ENCODE peak calls at places on chromosomes 11 and 22, in eight cellular contexts. Y, D, H, L, S, P, U and N are unnamed samples.

GRCh38 chr11:19728436-19728835 is 15.8 kb downstream of the NAV2 start:
- DNase-seq in Y (peak; percentile 50), D (no peak), H (no peak), L (no peak), S (no peak), P (no peak), U (peak; percentile 28), N (peak; percentile 56)

GRCh38 chr11:68966894-68967780 is 13.6 kb downstream of the MRGPRD start:
- DNase-seq in Y (no peak), D (no peak), H (no peak), L (no peak), S (no peak), P (no peak), U (no peak), N (no peak)

GRCh38 chr11:67610302-67610868 is 3.6 kb downstream of the NDUFV1 start:
- DNase-seq in Y (no peak), D (no peak), H (no peak), L (no peak), S (no peak), P (no peak), U (no peak), N (no peak)

GRCh38 chr11:81159900-81160299 is 1573.8 kb downstream of the FAM181B start:
- DNase-seq in Y (no peak), D (no peak), H (no peak), L (no peak), S (no peak), P (no peak), U (no peak), N (no peak)

GRCh38 chr11:77658213-77659013 is 20.8 kb upstream of the CLNS1A start:
- DNase-seq in Y (no peak), D (no peak), H (no peak), L (no peak), S (no peak), P (no peak), U (peak; percentile 30), N (no peak)

GRCh38 chr22:50674127-50674493 is 1.5 kb downstream of the SHANK3 start:
- DNase-seq in Y (no peak), D (no peak), H (no peak), L (no peak), S (no peak), P (no peak), U (no peak), N (no peak)

GRCh38 chr22:29311468-29312217 is 3.9 kb downstream of the RASL10A start:
- DNase-seq in Y (no peak), D (peak; percentile 44), H (no peak), L (no peak), S (no peak), P (no peak), U (no peak), N (no peak)

GRCh38 chr11:3747704-3748103 is 49.6 kb downstream of the NUP98 start:
- DNase-seq in Y (peak; percentile 52), D (no peak), H (no peak), L (no peak), S (no peak), P (no peak), U (peak; percentile 60), N (peak; percentile 38)

GRCh38 chr22:35102663-35103062 is 36.7 kb downstream of the ISX start:
- DNase-seq in Y (no peak), D (no peak), H (no peak), L (no peak), S (no peak), P (no peak), U (no peak), N (no peak)

GRCh38 chr11:45058344-45058743 is 88.1 kb upstream of the PRDM11 start:
- DNase-seq in Y (no peak), D (no peak), H (no peak), L (no peak), S (no peak), P (no peak), U (no peak), N (no peak)

GRCh38 chr11:66846671-66847091 is 3.4 kb downstream of the RCE1 start:
- DNase-seq in Y (no peak), D (peak; percentile 61), H (no peak), L (no peak), S (no peak), P (no peak), U (no peak), N (no peak)

GRCh38 chr11:69425895-69426544 is 55.4 kb upstream of the LINC01488 start:
- DNase-seq in Y (no peak), D (no peak), H (no peak), L (no peak), S (no peak), P (peak; percentile 26), U (no peak), N (no peak)

GRCh38 chr22:40183029-40183581 is 5.4 kb downstream of the TNRC6B start:
- DNase-seq in Y (no peak), D (no peak), H (no peak), L (no peak), S (no peak), P (no peak), U (peak; percentile 86), N (peak; percentile 74)

GRCh38 chr11:68139395-68139794 is 18.2 kb upstream of the CHKA start:
- DNase-seq in Y (no peak), D (no peak), H (no peak), L (no peak), S (no peak), P (no peak), U (no peak), N (no peak)

GRCh38 chr11:66421492-66422205 is 814 bp downstream of the NPAS4 start:
- DNase-seq in Y (peak; percentile 77), D (peak; percentile 100), H (peak; percentile 83), L (peak; percentile 86), S (peak; percentile 83), P (peak; percentile 68), U (peak; percentile 71), N (peak; percentile 73)

GRCh38 chr11:131538322-131538721 is 167.9 kb downstream of the NTM start:
- DNase-seq in Y (no peak), D (no peak), H (no peak), L (no peak), S (no peak), P (no peak), U (no peak), N (no peak)

GRCh38 chr11:86245369-86246292 is 1.1 kb downstream of the EED start:
- DNase-seq in Y (no peak), D (no peak), H (no peak), L (peak; percentile 15), S (peak; percentile 20), P (peak; percentile 29), U (no peak), N (no peak)

GRCh38 chr11:48307760-48308386 is 1.9 kb downstream of the OR4S1 start:
- DNase-seq in Y (peak; percentile 4), D (peak; percentile 9), H (peak; percentile 39), L (peak; percentile 50), S (peak; percentile 58), P (peak; percentile 19), U (peak; percentile 50), N (peak; percentile 21)

GRCh38 chr22:33569547-33569946 is 350.7 kb downstream of the LARGE1 start:
- DNase-seq in Y (no peak), D (no peak), H (no peak), L (no peak), S (no peak), P (no peak), U (no peak), N (no peak)

GRCh38 chr11:70066628-70067027 is 11.5 kb upstream of the ANO1 start:
- DNase-seq in Y (no peak), D (no peak), H (no peak), L (no peak), S (no peak), P (no peak), U (no peak), N (no peak)

GRCh38 chr11:70455354-70455753 is 57.0 kb downstream of the CTTN start:
- DNase-seq in Y (no peak), D (no peak), H (no peak), L (no peak), S (no peak), P (no peak), U (no peak), N (no peak)

GRCh38 chr11:77449060-77449521 is 24.8 kb downstream of the PAK1 start:
- DNase-seq in Y (no peak), D (no peak), H (no peak), L (no peak), S (no peak), P (no peak), U (no peak), N (no peak)

GRCh38 chr11:120136356-120136755 is 1.6 kb downstream of the TRIM29 start:
- DNase-seq in Y (no peak), D (no peak), H (no peak), L (no peak), S (no peak), P (no peak), U (no peak), N (no peak)

GRCh38 chr11:44468338-44468988 is 97.0 kb upstream of the CD82 start:
- DNase-seq in Y (no peak), D (no peak), H (no peak), L (no peak), S (no peak), P (no peak), U (no peak), N (no peak)

GRCh38 chr11:68946416-68947090 is 34.2 kb downstream of the MRGPRD start:
- DNase-seq in Y (peak; percentile 59), D (no peak), H (no peak), L (no peak), S (no peak), P (no peak), U (peak; percentile 84), N (peak; percentile 87)

GRCh38 chr11:218815-219593 is 11.5 kb downstream of the RIC8A start:
- DNase-seq in Y (no peak), D (no peak), H (no peak), L (no peak), S (no peak), P (no peak), U (no peak), N (no peak)

GRCh38 chr22:45642966-45643365 is 28.7 kb upstream of the ATXN10 start:
- DNase-seq in Y (no peak), D (no peak), H (no peak), L (no peak), S (no peak), P (no peak), U (no peak), N (no peak)

GRCh38 chr11:120400564-120401364 is 64.6 kb downstream of the ARHGEF12 start:
- DNase-seq in Y (peak; percentile 94), D (no peak), H (no peak), L (no peak), S (no peak), P (no peak), U (peak; percentile 97), N (peak; percentile 93)

GRCh38 chr11:73951797-73952196 is 971 bp downstream of the DNAJB13 start:
- DNase-seq in Y (no peak), D (no peak), H (no peak), L (no peak), S (no peak), P (no peak), U (no peak), N (no peak)

GRCh38 chr11:62542111-62542745 is 4.4 kb downstream of the AHNAK start:
- DNase-seq in Y (no peak), D (no peak), H (no peak), L (no peak), S (no peak), P (no peak), U (no peak), N (no peak)